ENCODE peak calls at places on chromosome 9, in four cellular contexts. Z is CD8-positive, alpha-beta T cell; U is GM23338; L is activated CD4-positive, alpha-beta memory T cell treated with anti-CD3 and anti-CD28 coated beads for 36 hours. H is an unnamed sample.

GRCh38 chr9:77912895-77913693 is 118.5 kb downstream of the GNAQ start:
- DNase-seq in Z (no peak), U (no peak), L (no peak), H (no peak)

GRCh38 chr9:38024036-38024681 is 44.9 kb downstream of the SHB start:
- DNase-seq in U (peak; percentile 62), L (no peak), Z (no peak), H (peak; percentile 43)

GRCh38 chr9:124272118-124272517 is 14.4 kb downstream of the NEK6 start:
- DNase-seq in Z (no peak), L (no peak), U (no peak), H (no peak)

GRCh38 chr9:33290994-33291397 is 680 bp downstream of the NFX1 start:
- DNase-seq in U (no peak), Z (no peak), L (no peak), H (no peak)

GRCh38 chr9:84781431-84781830 is 111.9 kb downstream of the NTRK2 start:
- DNase-seq in U (peak; percentile 65), Z (no peak), L (peak; percentile 21), H (no peak)

GRCh38 chr9:17462869-17463464 is 115.9 kb upstream of the SH3GL2 start:
- DNase-seq in L (peak; percentile 9), Z (peak; percentile 17), U (peak; percentile 78), H (no peak)

GRCh38 chr9:104301770-104302169 is 202.3 kb upstream of the OR13F1 start:
- DNase-seq in U (no peak), L (no peak), Z (no peak), H (no peak)

GRCh38 chr9:136255896-136256890 is 10.6 kb upstream of the QSOX2 start:
- DNase-seq in Z (peak; percentile 14), U (no peak), L (no peak), H (no peak)

GRCh38 chr9:135340726-135341475 is 138.7 kb upstream of the PPP1R26 start:
- DNase-seq in L (peak; percentile 5), U (no peak), Z (no peak), H (no peak)

GRCh38 chr9:114386886-114387677 is 700 bp downstream of the AKNA start:
- DNase-seq in L (peak; percentile 42), Z (peak; percentile 44), U (no peak), H (no peak)

GRCh38 chr9:92644278-92644677 is 25.7 kb downstream of the IPPK start:
- DNase-seq in Z (no peak), U (no peak), L (peak; percentile 1), H (peak; percentile 13)

GRCh38 chr9:110114888-110115259 is 93.1 kb downstream of the C9orf152 start:
- DNase-seq in Z (no peak), L (no peak), U (peak; percentile 77), H (no peak)

GRCh38 chr9:128120061-128120740 is 7.3 kb downstream of the PTGES2 start:
- DNase-seq in U (no peak), L (no peak), Z (no peak), H (no peak)

GRCh38 chr9:36847781-36848673 is 186.0 kb downstream of the PAX5 start:
- DNase-seq in L (no peak), Z (no peak), U (no peak), H (no peak)

GRCh38 chr9:131432597-131433301 is 38.9 kb downstream of the PRRC2B start:
- DNase-seq in Z (no peak), L (no peak), U (no peak), H (no peak)

GRCh38 chr9:93154293-93154903 is 20.3 kb upstream of the NINJ1 start:
- DNase-seq in Z (peak; percentile 32), U (peak; percentile 86), L (peak; percentile 69), H (peak; percentile 87)

GRCh38 chr9:118295413-118295812 is 591.2 kb downstream of the TLR4 start:
- DNase-seq in L (no peak), Z (no peak), U (no peak), H (no peak)

GRCh38 chr9:89605181-89606048 is 603 bp downstream of the GADD45G start:
- DNase-seq in L (peak; percentile 80), U (peak; percentile 68), Z (peak; percentile 73), H (peak; percentile 44)

GRCh38 chr9:33082538-33083326 is 6.3 kb upstream of the SMU1 start:
- DNase-seq in U (no peak), Z (no peak), L (peak; percentile 51), H (no peak)

GRCh38 chr9:130196643-130197042 is 24.4 kb downstream of the NCS1 start:
- DNase-seq in Z (no peak), L (no peak), U (no peak), H (no peak)

GRCh38 chr9:71663931-71664459 is 104.3 kb downstream of the CEMIP2 start:
- DNase-seq in U (peak; percentile 67), L (no peak), Z (no peak), H (no peak)

GRCh38 chr9:78462616-78463015 is 165.7 kb downstream of the PSAT1 start:
- DNase-seq in L (no peak), U (no peak), Z (no peak), H (no peak)

GRCh38 chr9:93207326-93207814 is 23.4 kb downstream of the WNK2 start:
- DNase-seq in L (no peak), Z (no peak), U (no peak), H (no peak)

GRCh38 chr9:70133253-70134208 is 89.9 kb downstream of the MAMDC2 start:
- DNase-seq in Z (no peak), L (no peak), U (no peak), H (no peak)

GRCh38 chr9:88766778-88767503 is 224.3 kb upstream of the S1PR3 start:
- DNase-seq in L (no peak), Z (no peak), U (no peak), H (no peak)

GRCh38 chr9:341634-342421 is 127.2 kb downstream of the DOCK8 start:
- DNase-seq in U (no peak), L (no peak), Z (no peak), H (no peak)

GRCh38 chr9:76135902-76136301 is 245.4 kb downstream of the PCSK5 start:
- DNase-seq in L (no peak), Z (no peak), U (no peak), H (no peak)

GRCh38 chr9:68975644-68976043 is 38.3 kb downstream of the PRKACG start:
- DNase-seq in U (no peak), L (no peak), Z (no peak), H (no peak)

H was measured in H9.